ENCODE peak calls at places on chromosome 10, in nine cellular contexts. C, Y, V, J, N, G, P, M and L are unnamed samples.

GRCh38 chr10:4941540-4942330 is 21.5 kb upstream of the AKR1C1 start:
- DNase-seq in C (no peak), Y (peak), V (no peak), J (no peak), N (no peak), G (no peak), P (no peak), M (no peak), L (no peak)

GRCh38 chr10:4947635-4948596 is 15.3 kb upstream of the AKR1C1 start:
- DNase-seq in C (peak), Y (peak), V (peak), J (no peak), N (no peak), G (peak), P (peak), M (no peak), L (no peak)

GRCh38 chr10:48333856-48334255 is 27.4 kb downstream of the MAPK8 start:
- DNase-seq in C (no peak), Y (no peak), V (no peak), J (no peak), N (peak), G (no peak), P (peak), M (peak), L (no peak)

GRCh38 chr10:60549686-60550085 is 160.0 kb upstream of the ANK3 start:
- DNase-seq in C (no peak), Y (peak), V (no peak), J (no peak), N (no peak), G (no peak), P (peak), M (no peak), L (no peak)

GRCh38 chr10:6678211-6678803 is 98.2 kb upstream of the PRKCQ start:
- DNase-seq in C (peak), Y (peak), V (peak), J (peak), N (peak), G (no peak), P (peak), M (peak), L (peak)

GRCh38 chr10:23517155-23517554 is 78.3 kb downstream of the OTUD1 start:
- DNase-seq in C (no peak), Y (no peak), V (no peak), J (no peak), N (no peak), G (no peak), P (no peak), M (no peak), L (no peak)

GRCh38 chr10:5068274-5069017 is 25.8 kb upstream of the AKR1C3 start:
- DNase-seq in C (no peak), Y (no peak), V (no peak), J (no peak), N (no peak), G (no peak), P (no peak), M (no peak), L (no peak)

GRCh38 chr10:20933705-20934104 is 36.6 kb upstream of the NEBL start:
- DNase-seq in C (no peak), Y (no peak), V (no peak), J (no peak), N (no peak), G (no peak), P (no peak), M (no peak), L (no peak)

GRCh38 chr10:4770766-4771553 is 55.0 kb upstream of the AKR1E2 start:
- DNase-seq in C (no peak), Y (peak), V (peak), J (no peak), N (no peak), G (peak), P (peak), M (no peak), L (no peak)

GRCh38 chr10:102322914-102323313 is 72.6 kb upstream of the NFKB2 start:
- DNase-seq in C (peak), Y (no peak), V (no peak), J (no peak), N (no peak), G (no peak), P (no peak), M (no peak), L (peak)

GRCh38 chr10:4147214-4147613 is 362.2 kb upstream of the KLF6 start:
- DNase-seq in C (no peak), Y (no peak), V (no peak), J (no peak), N (no peak), G (no peak), P (no peak), M (no peak), L (no peak)

GRCh38 chr10:44860811-44861751 is 50.1 kb upstream of the TMEM72 start:
- DNase-seq in C (peak), Y (peak), V (peak), J (no peak), N (no peak), G (no peak), P (no peak), M (peak), L (no peak)

GRCh38 chr10:98262571-98262970 is 5.4 kb downstream of the LOXL4 start:
- DNase-seq in C (no peak), Y (no peak), V (no peak), J (peak), N (peak), G (no peak), P (peak), M (peak), L (no peak)

GRCh38 chr10:78524941-78525340 is 491.3 kb downstream of the RPS24 start:
- DNase-seq in C (no peak), Y (no peak), V (no peak), J (no peak), N (no peak), G (no peak), P (no peak), M (no peak), L (no peak)

GRCh38 chr10:78944658-78945333 is 124.0 kb upstream of the ZMIZ1 start:
- DNase-seq in C (peak), Y (peak), V (peak), J (no peak), N (peak), G (peak), P (no peak), M (peak), L (no peak)

GRCh38 chr10:124619802-124620490 is 124.2 kb downstream of the FAM53B start:
- DNase-seq in C (no peak), Y (no peak), V (no peak), J (no peak), N (no peak), G (no peak), P (no peak), M (no peak), L (no peak)

GRCh38 chr10:122341141-122341810 is 33.2 kb upstream of the PLEKHA1 start:
- DNase-seq in C (no peak), Y (no peak), V (no peak), J (no peak), N (peak), G (no peak), P (no peak), M (no peak), L (no peak)

GRCh38 chr10:13784067-13784466 is 197.3 kb downstream of the PRPF18 start:
- DNase-seq in C (peak), Y (peak), V (peak), J (peak), N (no peak), G (no peak), P (no peak), M (no peak), L (no peak)

GRCh38 chr10:127117125-127117524 is 79.3 kb downstream of the INSYN2A start:
- DNase-seq in C (peak), Y (peak), V (peak), J (peak), N (peak), G (peak), P (no peak), M (peak), L (no peak)

GRCh38 chr10:89091501-89091900 is 100.9 kb downstream of the FAS start:
- DNase-seq in C (no peak), Y (no peak), V (no peak), J (no peak), N (no peak), G (no peak), P (no peak), M (no peak), L (no peak)

GRCh38 chr10:33355267-33355666 is 20.8 kb upstream of the NRP1 start:
- DNase-seq in C (no peak), Y (no peak), V (no peak), J (no peak), N (no peak), G (no peak), P (no peak), M (no peak), L (no peak)

GRCh38 chr10:126376956-126377355 is 11.3 kb downstream of the ADAM12 start:
- DNase-seq in C (no peak), Y (no peak), V (peak), J (no peak), N (no peak), G (no peak), P (no peak), M (no peak), L (no peak)

GRCh38 chr10:60148266-60148840 is 241.3 kb downstream of the ANK3 start:
- DNase-seq in C (no peak), Y (peak), V (peak), J (no peak), N (no peak), G (peak), P (no peak), M (no peak), L (no peak)

GRCh38 chr10:78516741-78517140 is 483.1 kb downstream of the RPS24 start:
- DNase-seq in C (no peak), Y (peak), V (no peak), J (peak), N (no peak), G (no peak), P (no peak), M (no peak), L (no peak)

GRCh38 chr10:21021843-21022594 is 124.9 kb upstream of the NEBL start:
- DNase-seq in C (no peak), Y (peak), V (no peak), J (peak), N (no peak), G (no peak), P (no peak), M (no peak), L (no peak)

GRCh38 chr10:77513783-77514331 is 123.8 kb downstream of the KCNMA1 start:
- DNase-seq in C (peak), Y (peak), V (peak), J (peak), N (no peak), G (peak), P (peak), M (peak), L (no peak)

GRCh38 chr10:66678521-66678920 is 247.3 kb upstream of the LRRTM3 start:
- DNase-seq in C (no peak), Y (no peak), V (no peak), J (no peak), N (no peak), G (no peak), P (no peak), M (no peak), L (no peak)

GRCh38 chr10:118523775-118524174 is 71.7 kb downstream of the PRLHR start:
- DNase-seq in C (no peak), Y (no peak), V (no peak), J (no peak), N (no peak), G (no peak), P (no peak), M (no peak), L (no peak)

GRCh38 chr10:73900068-73900467 is 10.9 kb upstream of the PLAU start:
- DNase-seq in C (no peak), Y (no peak), V (no peak), J (no peak), N (no peak), G (no peak), P (no peak), M (no peak), L (no peak)

GRCh38 chr10:108685863-108686531 is 1237.3 kb downstream of the XPNPEP1 start:
- DNase-seq in C (no peak), Y (no peak), V (no peak), J (no peak), N (no peak), G (no peak), P (no peak), M (no peak), L (no peak)

GRCh38 chr10:88974446-88975376 is 15.9 kb upstream of the FAS start:
- DNase-seq in C (no peak), Y (no peak), V (no peak), J (no peak), N (no peak), G (no peak), P (no peak), M (no peak), L (no peak)

GRCh38 chr10:10873915-10874314 is 143.8 kb upstream of the CELF2 start:
- DNase-seq in C (no peak), Y (no peak), V (no peak), J (no peak), N (no peak), G (no peak), P (no peak), M (no peak), L (no peak)

GRCh38 chr10:21396889-21397288 is 128.6 kb downstream of the SKIDA1 start:
- DNase-seq in C (no peak), Y (no peak), V (no peak), J (no peak), N (no peak), G (no peak), P (no peak), M (no peak), L (no peak)

DNA sequence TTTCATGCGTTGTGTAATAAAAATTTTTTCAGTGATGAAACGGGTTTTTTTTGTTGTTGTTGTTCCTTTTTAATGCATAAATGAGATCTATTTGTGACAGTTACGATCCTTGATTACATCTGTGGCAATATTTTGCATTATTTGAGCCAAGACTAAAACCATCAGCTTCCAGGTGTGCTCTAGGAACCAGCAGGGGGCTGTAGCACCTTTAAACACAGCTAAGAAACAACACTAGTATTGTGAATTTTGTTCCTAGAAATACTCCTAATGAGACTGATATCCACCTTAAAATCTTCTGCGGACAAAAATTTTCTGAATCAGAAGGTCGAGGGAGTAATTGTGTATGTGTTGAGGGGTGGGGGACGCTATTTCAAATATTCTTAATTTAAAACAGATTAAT is 52.6 kb downstream of the FGFBP3 start:
- DNase-seq in C (no peak), Y (peak), V (no peak), J (no peak), N (no peak), G (no peak), P (peak), M (no peak), L (no peak)
- TF ChIP-seq CTCF in C (no peak), Y (peak), V (peak), J (peak), N (no peak), G (peak), P (peak), M (no peak), L (no peak)

DNA sequence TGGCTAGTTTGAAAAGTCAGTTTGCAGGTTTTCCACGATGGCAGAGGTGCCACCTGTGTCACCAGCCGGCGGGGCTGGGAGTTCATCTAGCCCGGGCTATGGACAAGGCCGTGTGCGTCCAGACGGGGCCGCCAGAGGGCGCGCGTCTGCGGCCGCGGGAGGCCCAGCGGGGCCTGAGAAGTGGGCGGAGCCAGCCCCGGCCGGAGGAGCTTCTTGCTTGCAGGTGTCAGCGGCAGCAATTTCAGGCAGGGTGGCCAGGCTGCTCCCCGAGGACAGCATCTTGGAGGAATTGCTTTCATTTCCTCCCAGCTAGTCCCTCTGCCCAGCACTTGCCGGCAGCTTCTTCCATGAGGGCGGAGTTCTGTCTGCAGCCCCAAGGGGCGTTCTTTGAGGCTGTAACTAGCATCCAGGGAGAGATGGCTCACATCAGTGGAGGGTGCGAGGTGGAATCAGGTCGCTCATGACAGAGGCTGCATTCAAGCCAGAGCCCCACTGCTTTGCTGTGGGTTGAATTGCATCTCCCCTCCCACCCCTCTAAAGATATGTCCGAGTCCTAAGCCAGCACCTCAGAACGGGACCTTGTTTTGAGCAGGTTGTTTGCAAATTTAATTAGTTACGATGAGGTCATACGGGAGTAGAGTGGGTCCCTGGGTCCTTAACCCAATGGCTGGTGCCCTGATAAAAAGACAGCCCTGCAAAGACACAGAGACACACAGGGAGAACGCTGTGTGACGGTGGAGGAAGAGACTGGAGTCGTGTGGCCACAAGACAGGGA is 85.9 kb upstream of the MKI67 start:
- DNase-seq in C (peak), Y (peak), V (peak), J (peak), N (peak), G (peak), P (peak), M (peak), L (peak)
- TF ChIP-seq CTCF in C (peak), Y (peak), V (peak), J (peak), N (peak), G (peak), P (peak), M (peak), L (peak)

GRCh38 chr10:84063440-84063839 is 75.9 kb upstream of the GHITM start:
- DNase-seq in C (no peak), Y (no peak), V (no peak), J (no peak), N (no peak), G (no peak), P (no peak), M (no peak), L (no peak)

GRCh38 chr10:84054743-84055142 is 84.6 kb upstream of the GHITM start:
- DNase-seq in C (no peak), Y (no peak), V (no peak), J (peak), N (no peak), G (no peak), P (no peak), M (no peak), L (no peak)

DNA sequence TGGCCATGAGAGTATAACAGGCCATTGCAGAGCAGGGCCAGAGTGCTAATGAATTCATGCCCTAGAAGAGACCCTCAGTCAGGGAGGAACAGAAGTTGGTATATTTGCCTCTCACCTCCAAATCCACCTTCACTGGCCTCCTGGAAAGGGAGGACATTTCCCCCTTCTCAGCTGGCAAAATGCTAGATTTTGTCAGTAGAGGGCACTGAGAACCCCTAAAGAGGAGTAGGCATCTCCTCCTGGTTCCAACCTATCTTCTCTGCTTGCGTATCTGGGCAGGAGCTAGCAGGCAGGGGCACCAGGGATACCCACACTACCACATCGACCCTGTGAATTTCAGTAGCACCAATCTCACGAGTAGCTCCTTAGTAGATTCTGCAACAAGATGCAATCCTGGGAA is 79.8 kb upstream of the GHITM start:
- DNase-seq in C (no peak), Y (no peak), V (no peak), J (no peak), N (no peak), G (no peak), P (no peak), M (no peak), L (no peak)
- TF ChIP-seq CTCF in C (no peak), Y (peak), V (no peak), J (peak), N (no peak), G (peak), P (peak), M (no peak), L (no peak)

GRCh38 chr10:72278668-72279393 is 5.1 kb downstream of the DDIT4 start:
- DNase-seq in C (no peak), Y (no peak), V (no peak), J (no peak), N (no peak), G (no peak), P (no peak), M (no peak), L (no peak)
- TF ChIP-seq CTCF in C (no peak), Y (no peak), V (peak), J (peak), N (peak), G (peak), P (peak), M (no peak), L (no peak)

DNA sequence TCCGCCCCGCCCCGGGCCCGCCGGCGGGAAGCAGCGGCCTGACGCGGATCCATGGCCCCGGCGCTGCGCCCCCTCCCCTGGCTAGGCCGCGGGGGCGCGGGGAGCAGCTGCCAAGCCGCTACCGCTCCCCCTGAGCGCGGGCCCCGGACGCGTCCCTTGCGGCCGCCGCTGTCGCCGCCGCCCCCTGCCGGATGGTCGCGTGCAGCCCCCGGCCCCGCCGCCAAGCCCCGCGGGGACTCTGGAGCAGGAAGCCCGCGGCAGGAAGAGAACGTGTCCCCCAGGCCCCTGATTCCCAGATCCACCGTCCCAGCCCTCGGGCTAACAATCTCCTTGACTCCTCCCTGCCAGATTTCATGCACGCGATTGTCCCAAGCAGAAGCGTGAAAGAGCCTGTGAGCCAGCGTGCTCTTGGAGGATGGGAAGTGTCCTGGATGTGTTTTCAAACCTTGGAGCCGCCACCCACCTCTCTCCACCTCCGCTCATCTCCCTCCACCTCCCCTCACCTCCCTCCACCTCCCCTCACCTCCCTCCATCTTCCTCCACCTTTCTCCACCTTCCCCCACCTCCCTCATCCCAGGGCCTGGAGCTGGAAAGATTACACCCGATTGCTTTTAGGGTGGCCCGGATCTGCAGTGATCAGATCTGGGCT is 419 bp upstream of the PRTFDC1 start:
- DNase-seq in C (peak), Y (peak), V (peak), J (peak), N (peak), G (no peak), P (no peak), M (peak), L (peak)
- TF ChIP-seq CTCF in C (peak), Y (peak), V (no peak), J (peak), N (peak), G (no peak), P (no peak), M (peak), L (peak)

GRCh38 chr10:75111906-75112703 is 649 bp downstream of the SAMD8 start:
- DNase-seq in C (peak), Y (peak), V (peak), J (peak), N (no peak), G (peak), P (peak), M (peak), L (peak)

GRCh38 chr10:75108684-75109458 is 2.6 kb upstream of the SAMD8 start:
- DNase-seq in C (peak), Y (peak), V (no peak), J (peak), N (no peak), G (no peak), P (peak), M (peak), L (no peak)

GRCh38 chr10:75110006-75110632 is 1.3 kb upstream of the SAMD8 start:
- DNase-seq in C (peak), Y (no peak), V (no peak), J (no peak), N (no peak), G (no peak), P (no peak), M (no peak), L (no peak)

GRCh38 chr10:75109459-75109778 is 2.0 kb upstream of the SAMD8 start:
- DNase-seq in C (no peak), Y (no peak), V (no peak), J (no peak), N (no peak), G (no peak), P (no peak), M (no peak), L (no peak)

GRCh38 chr10:75111367-75111905 is at the start of gene SAMD8:
- DNase-seq in C (peak), Y (peak), V (peak), J (no peak), N (peak), G (peak), P (peak), M (peak), L (peak)
- TF ChIP-seq CTCF in C (peak), Y (peak), V (peak), J (peak), N (peak), G (no peak), P (no peak), M (peak), L (no peak)

GRCh38 chr10:110483633-110484032 is 14.1 kb upstream of the DUSP5 start:
- DNase-seq in C (no peak), Y (no peak), V (no peak), J (no peak), N (no peak), G (no peak), P (no peak), M (no peak), L (no peak)
- TF ChIP-seq CTCF in C (no peak), Y (no peak), V (no peak), J (no peak), N (no peak), G (no peak), P (no peak), M (no peak), L (no peak)